ENCODE peak calls at places on chromosomes 7 and 10, in eight cellular contexts. W is tibial nerve, A is astrocyte, K is mammary epithelial cell, X is Karpas-422, U is left ventricle myocardium inferior, F is AG04450, Q is fibroblast of lung. I is an unnamed sample.

GRCh38 chr7:82323806-82324205 is 119.8 kb downstream of the CACNA2D1 start:
- DNase-seq in W (no peak), A (peak), K (peak), X (no peak), U (no peak), F (no peak), Q (no peak), I (no peak)

GRCh38 chr10:129764011-129764900 is 199.8 kb downstream of the EBF3 start:
- DNase-seq in W (no peak), A (no peak), K (no peak), X (no peak), U (no peak), F (no peak), Q (no peak), I (peak)

GRCh38 chr10:102645741-102646609 is 1.7 kb downstream of the TRIM8 start:
- DNase-seq in W (peak), A (peak), K (peak), X (peak), U (peak), F (peak), Q (peak), I (peak)

GRCh38 chr10:71658349-71658745 is 61.2 kb downstream of the C10orf105 start:
- DNase-seq in W (no peak), A (no peak), K (no peak), X (no peak), U (no peak), F (no peak), Q (no peak), I (no peak)

GRCh38 chr7:22831602-22832001 is 9.0 kb upstream of the TOMM7 start:
- DNase-seq in W (no peak), A (no peak), K (no peak), X (no peak), U (no peak), F (no peak), Q (no peak), I (no peak)

GRCh38 chr10:56449770-56450169 is 88.7 kb upstream of the ZWINT start:
- DNase-seq in W (no peak), A (no peak), K (peak), X (peak), U (no peak), F (no peak), Q (no peak), I (no peak)

GRCh38 chr7:668139-668871 is 58.2 kb upstream of the DNAAF5 start:
- DNase-seq in W (peak), A (peak), K (peak), X (no peak), U (no peak), F (peak), Q (peak), I (peak)

GRCh38 chr10:64071218-64071617 is 550.0 kb downstream of the REEP3 start:
- DNase-seq in W (no peak), A (peak), K (no peak), X (no peak), U (no peak), F (no peak), Q (no peak), I (no peak)

GRCh38 chr7:19117870-19118608 is 603 bp upstream of the TWIST1 start:
- DNase-seq in W (no peak), A (no peak), K (no peak), X (no peak), U (no peak), F (no peak), Q (no peak), I (no peak)

GRCh38 chr10:109866168-109866994 is 56.9 kb downstream of the XPNPEP1 start:
- DNase-seq in W (no peak), A (no peak), K (no peak), X (no peak), U (peak), F (no peak), Q (peak), I (no peak)

GRCh38 chr7:43119371-43120069 is 7.1 kb downstream of the HECW1 start:
- DNase-seq in W (no peak), A (peak), K (no peak), X (no peak), U (no peak), F (peak), Q (peak), I (no peak)

GRCh38 chr10:50623299-50624153 is at the start of gene SGMS1:
- DNase-seq in W (peak), A (peak), K (peak), X (peak), U (peak), F (peak), Q (peak), I (peak)

GRCh38 chr7:69698109-69698840 is 100.0 kb downstream of the AUTS2 start:
- DNase-seq in W (no peak), A (peak), K (no peak), X (no peak), U (no peak), F (no peak), Q (no peak), I (no peak)

GRCh38 chr10:104288355-104288754 is 19.4 kb downstream of the GSTO2 start:
- DNase-seq in W (no peak), A (no peak), K (no peak), X (no peak), U (no peak), F (no peak), Q (no peak), I (no peak)

GRCh38 chr7:73920406-73921134 is 59.6 kb downstream of the TMEM270 start:
- DNase-seq in W (no peak), A (no peak), K (no peak), X (no peak), U (no peak), F (no peak), Q (no peak), I (no peak)

GRCh38 chr10:58275908-58276307 is 6.9 kb downstream of the CISD1 start:
- DNase-seq in W (no peak), A (peak), K (no peak), X (no peak), U (no peak), F (no peak), Q (peak), I (no peak)

GRCh38 chr7:156816943-156817572 is 75.9 kb downstream of the LMBR1 start:
- DNase-seq in W (no peak), A (no peak), K (no peak), X (peak), U (no peak), F (peak), Q (peak), I (no peak)

GRCh38 chr10:86083664-86084175 is 282.9 kb downstream of the GRID1 start:
- DNase-seq in W (no peak), A (no peak), K (no peak), X (no peak), U (no peak), F (no peak), Q (no peak), I (no peak)

GRCh38 chr10:32057041-32057372 is 782 bp upstream of the KIF5B start:
- DNase-seq in W (no peak), A (no peak), K (no peak), X (no peak), U (no peak), F (no peak), Q (no peak), I (no peak)
- H3K4me3 ChIP-seq in W (peak), A (peak), K (peak), X (peak), U (peak), F (peak), Q (peak), I (peak)

GRCh38 chr10:34169677-34170076 is 645.4 kb downstream of the PARD3 start:
- DNase-seq in W (no peak), A (no peak), K (no peak), X (no peak), U (no peak), F (no peak), Q (no peak), I (no peak)
- H3K27ac ChIP-seq in W (no peak), A (no peak), K (no peak), X (no peak), U (no peak), F (no peak), Q (no peak), I (no peak)

GRCh38 chr7:134892963-134893362 is 93.3 kb upstream of the AGBL3 start:
- DNase-seq in W (no peak), A (no peak), K (no peak), X (no peak), U (no peak), F (no peak), Q (no peak), I (no peak)
- H3K4me3 ChIP-seq in W (peak), A (no peak), K (peak), X (no peak), U (peak), F (peak), Q (peak), I (no peak)

DNA sequence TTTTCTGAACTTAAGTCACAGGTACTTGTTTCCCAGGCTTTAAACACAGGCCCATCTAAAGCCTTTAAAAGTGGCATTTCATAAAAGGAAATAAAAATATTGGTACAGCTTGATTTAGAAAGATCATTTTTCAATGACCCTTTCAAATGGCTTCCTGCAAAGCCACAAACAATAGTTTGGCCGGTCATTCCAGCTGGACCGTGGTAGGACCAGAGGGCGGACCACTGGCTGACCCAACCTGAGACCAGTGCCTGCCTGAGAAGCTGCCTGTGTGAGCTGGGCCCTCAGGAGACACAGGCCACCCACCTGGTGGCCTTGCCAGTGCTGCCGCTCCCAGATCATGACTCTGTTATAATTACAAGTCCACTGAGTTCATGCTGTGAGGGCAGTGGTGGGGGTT is 92.8 kb downstream of the EEPD1 start:
- DNase-seq in W (no peak), A (no peak), K (no peak), X (no peak), U (no peak), F (no peak), Q (no peak), I (no peak)
- H3K27ac ChIP-seq in W (peak), A (no peak), K (no peak), X (peak), U (peak), F (no peak), Q (no peak), I (peak)

DNA sequence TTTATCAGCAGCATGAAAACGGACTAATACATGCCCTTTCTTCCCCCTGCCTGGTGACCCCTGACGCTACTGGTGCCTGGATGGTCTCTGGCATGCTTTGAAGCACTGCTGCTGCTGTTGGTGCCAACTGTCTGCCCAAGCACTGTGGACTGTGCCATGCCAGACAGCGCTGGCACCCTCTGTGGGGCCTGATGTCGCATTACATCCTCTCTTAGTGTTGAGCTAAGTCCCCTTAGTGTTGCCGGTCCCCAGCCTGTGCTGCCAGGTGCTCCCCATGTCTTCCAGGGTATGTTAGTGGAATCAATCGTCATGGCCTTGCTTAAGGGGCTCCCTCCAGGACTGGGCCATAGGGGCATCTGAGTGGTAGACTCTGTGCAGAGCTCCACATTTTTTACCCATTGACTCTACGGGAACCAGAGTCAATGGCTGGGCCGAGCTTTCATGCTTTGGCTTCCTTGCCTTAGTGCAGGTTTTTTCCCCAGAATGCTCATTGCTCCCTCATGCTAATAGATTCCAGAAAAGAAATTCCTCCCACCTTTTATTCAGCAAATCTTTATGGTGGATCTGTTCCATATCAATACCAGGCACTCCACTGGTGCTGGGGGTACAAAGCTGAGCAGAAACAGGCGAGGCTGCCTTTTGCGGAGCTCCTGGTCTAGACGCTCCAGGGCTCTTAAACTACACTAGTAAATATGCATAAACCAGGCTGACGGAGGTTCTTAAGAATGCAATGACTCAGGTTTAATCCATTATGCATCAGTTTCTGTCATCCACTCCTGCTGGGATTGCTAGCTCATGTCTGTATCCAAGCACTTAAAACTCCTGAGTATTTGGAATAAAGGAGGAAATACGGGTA is 21.8 kb upstream of the MRC1 start:
- DNase-seq in W (no peak), A (peak), K (peak), X (no peak), U (no peak), F (peak), Q (peak), I (no peak)
- H3K4me3 ChIP-seq in W (no peak), A (peak), K (no peak), X (no peak), U (no peak), F (no peak), Q (no peak), I (no peak)

GRCh38 chr10:4839353-4839752 is 13.3 kb downstream of the AKR1E2 start:
- DNase-seq in W (peak), A (no peak), K (no peak), X (no peak), U (no peak), F (no peak), Q (no peak), I (no peak)

GRCh38 chr10:4836416-4836969 is 10.5 kb downstream of the AKR1E2 start:
- DNase-seq in W (peak), A (no peak), K (no peak), X (no peak), U (no peak), F (no peak), Q (no peak), I (no peak)

GRCh38 chr10:4835494-4835918 is 9.5 kb downstream of the AKR1E2 start:
- DNase-seq in W (no peak), A (no peak), K (no peak), X (no peak), U (no peak), F (no peak), Q (no peak), I (no peak)

GRCh38 chr10:4838743-4839142 is 12.7 kb downstream of the AKR1E2 start:
- DNase-seq in W (peak), A (no peak), K (no peak), X (no peak), U (no peak), F (no peak), Q (no peak), I (no peak)

DNA sequence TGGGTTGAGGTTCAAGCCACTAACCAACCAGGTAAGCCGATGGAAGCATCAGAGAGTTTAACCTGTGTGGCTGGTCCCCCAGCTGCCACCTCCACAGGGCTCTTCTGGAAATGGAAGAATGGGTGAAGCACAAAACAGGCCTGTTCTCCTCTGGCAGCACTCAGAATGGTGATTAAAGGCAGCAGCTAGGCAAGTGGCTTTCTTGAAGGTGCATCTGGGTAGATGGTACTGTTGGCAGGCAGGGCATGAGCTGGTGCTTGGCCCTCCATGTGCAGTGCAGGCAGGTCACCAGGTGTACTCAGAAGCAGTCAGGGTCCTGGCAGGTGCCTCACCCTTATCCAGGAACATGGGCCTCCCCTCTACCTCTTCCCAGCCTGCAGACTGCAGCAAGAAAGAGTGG is 11.5 kb downstream of the AKR1E2 start:
- DNase-seq in W (peak), A (no peak), K (no peak), X (no peak), U (no peak), F (no peak), Q (no peak), I (no peak)
- H3K27ac ChIP-seq in W (no peak), A (no peak), K (no peak), X (no peak), U (peak), F (no peak), Q (no peak), I (no peak)

GRCh38 chr10:95242581-95243317 is 48.1 kb downstream of the PDLIM1 start:
- DNase-seq in W (no peak), A (no peak), K (no peak), X (peak), U (no peak), F (no peak), Q (peak), I (no peak)
- H3K4me3 ChIP-seq in W (no peak), A (no peak), K (no peak), X (no peak), U (no peak), F (no peak), Q (no peak), I (no peak)

DNA sequence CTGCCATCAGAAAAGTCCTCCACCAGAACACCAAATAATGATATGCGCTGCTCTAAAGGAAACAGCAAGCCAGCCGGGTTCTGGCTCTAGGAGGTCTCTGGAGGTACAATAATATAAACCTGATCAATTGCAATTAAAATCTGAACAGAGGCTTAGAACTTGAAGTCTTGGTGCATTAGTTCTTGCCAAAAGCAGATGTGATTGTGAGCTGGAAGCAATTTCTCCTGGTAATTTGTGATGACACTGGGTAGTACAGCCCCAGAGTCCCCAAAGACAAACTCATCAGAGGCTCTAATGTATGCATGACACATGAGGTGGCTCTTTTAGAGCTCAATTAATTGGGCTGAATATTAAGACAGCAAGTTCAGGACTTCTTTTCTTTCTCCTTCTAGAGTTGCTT is 3.3 kb downstream of the ETV1 start:
- DNase-seq in W (no peak), A (no peak), K (no peak), X (no peak), U (no peak), F (no peak), Q (peak), I (no peak)
- H3K27ac ChIP-seq in W (no peak), A (no peak), K (peak), X (no peak), U (peak), F (no peak), Q (peak), I (no peak)

DNA sequence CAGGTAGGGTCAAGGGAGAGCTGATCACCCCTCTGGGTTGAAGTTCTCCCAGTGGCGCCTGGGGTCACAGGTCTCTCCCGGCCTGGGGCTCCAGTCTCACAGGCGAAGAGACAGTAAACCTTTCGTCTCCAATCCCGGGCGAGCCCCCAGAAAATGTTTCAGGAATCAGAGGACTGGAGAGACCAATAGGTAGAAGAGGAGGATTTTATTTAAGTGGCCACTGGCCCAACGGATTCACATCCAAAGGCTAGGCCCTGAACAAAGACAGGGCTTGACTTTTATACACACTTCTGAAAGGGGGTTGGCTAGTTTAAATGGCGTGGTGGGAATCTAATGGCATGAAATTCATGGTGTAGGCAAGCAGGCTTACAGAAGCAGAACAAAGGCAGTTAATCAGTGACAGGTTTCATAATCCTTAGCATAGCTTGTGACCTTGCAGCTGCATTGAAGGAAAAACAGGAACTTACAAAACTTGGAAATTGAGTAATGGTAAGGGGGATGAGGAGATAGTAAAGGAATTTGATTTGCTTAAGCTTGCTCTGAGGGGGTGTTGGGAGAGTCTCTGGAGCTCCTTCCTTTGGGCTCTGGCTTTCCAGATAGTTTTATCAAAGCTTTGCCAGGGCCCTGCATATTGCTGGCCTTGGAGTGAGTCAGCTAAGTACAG is 105.5 kb downstream of the TRIM24 start:
- DNase-seq in W (no peak), A (peak), K (peak), X (no peak), U (no peak), F (peak), Q (peak), I (no peak)
- H3K4me3 ChIP-seq in W (no peak), A (no peak), K (no peak), X (no peak), U (no peak), F (no peak), Q (no peak), I (no peak)